ENCODE peak calls at places on chromosomes 5 and 9, in seven cellular contexts. D is fibroblast of mammary gland; S is CD8-positive, alpha-beta T cell; Y is cardiac fibroblast; K is Peyer's patch; T is IMR-90; R is ovary. V is an unnamed sample.

GRCh38 chr9:27247756-27248155 is 49.2 kb downstream of the EQTN start:
- DNase-seq in K (no peak), Y (peak), D (peak), R (no peak), S (no peak), T (peak), V (peak)

GRCh38 chr9:78599939-78600338 is 303.0 kb downstream of the PSAT1 start:
- DNase-seq in R (no peak), S (no peak), Y (no peak), T (peak), K (no peak), D (no peak), V (no peak)

GRCh38 chr9:101508203-101508602 is 25.4 kb upstream of the RNF20 start:
- DNase-seq in S (no peak), R (no peak), T (peak), K (no peak), D (peak), Y (peak), V (peak)

GRCh38 chr5:8981016-8981415 is 564.9 kb downstream of the SEMA5A start:
- DNase-seq in T (peak), S (no peak), R (no peak), K (no peak), D (peak), Y (peak), V (no peak)

GRCh38 chr9:27447036-27447700 is 76.9 kb upstream of the IFNK start:
- DNase-seq in K (no peak), T (no peak), R (no peak), D (no peak), S (no peak), Y (no peak), V (no peak)

GRCh38 chr5:170633235-170634041 is 129.6 kb downstream of the KCNIP1 start:
- DNase-seq in K (no peak), S (no peak), D (peak), T (peak), R (peak), Y (peak), V (peak)

GRCh38 chr9:120926397-120926928 is at the start of gene TRAF1:
- DNase-seq in S (no peak), R (no peak), Y (no peak), T (peak), K (no peak), D (no peak), V (no peak)

GRCh38 chr5:146329697-146330096 is 8.9 kb upstream of the POU4F3 start:
- DNase-seq in R (no peak), K (no peak), S (no peak), D (no peak), Y (no peak), T (no peak), V (no peak)

GRCh38 chr5:93117753-93118531 is 463.1 kb downstream of the NR2F1-AS1 start:
- DNase-seq in Y (peak), K (no peak), T (peak), S (no peak), D (peak), R (no peak), V (no peak)

GRCh38 chr5:107555425-107556090 is 115.2 kb downstream of the EFNA5 start:
- DNase-seq in D (no peak), Y (peak), S (no peak), T (peak), R (no peak), K (no peak), V (peak)

GRCh38 chr9:113599647-113600476 is 136.3 kb downstream of the RGS3 start:
- DNase-seq in D (peak), S (no peak), R (no peak), K (peak), T (peak), Y (peak), V (peak)

GRCh38 chr5:113526421-113526820 is 12.9 kb downstream of the YTHDC2 start:
- DNase-seq in Y (peak), S (no peak), R (no peak), T (no peak), D (no peak), K (no peak), V (no peak)

GRCh38 chr9:113538131-113538530 is 74.6 kb downstream of the RGS3 start:
- DNase-seq in K (no peak), Y (no peak), T (no peak), R (no peak), S (no peak), D (no peak), V (no peak)

GRCh38 chr5:158135682-158136176 is 276.8 kb upstream of the CLINT1 start:
- DNase-seq in D (peak), R (no peak), T (no peak), K (no peak), Y (no peak), S (no peak), V (no peak)

GRCh38 chr9:124270504-124271335 is 13.0 kb downstream of the NEK6 start:
- DNase-seq in R (no peak), T (no peak), S (no peak), D (no peak), Y (no peak), K (peak), V (no peak)

GRCh38 chr5:154077692-154078091 is 38.9 kb downstream of the MFAP3 start:
- DNase-seq in T (peak), R (no peak), K (no peak), S (no peak), Y (peak), D (peak), V (peak)

GRCh38 chr9:115204827-115205506 is 87.0 kb upstream of the TNC start:
- DNase-seq in K (no peak), R (no peak), Y (peak), D (peak), S (no peak), T (peak), V (peak)

GRCh38 chr5:39570418-39571027 is 145.7 kb upstream of the DAB2 start:
- DNase-seq in S (no peak), K (no peak), D (peak), T (peak), R (no peak), Y (peak), V (peak)
- TF ChIP-seq CTCF in S (peak), K (peak), D (peak), T (peak), R (peak), Y (peak), V (peak)

GRCh38 chr5:141780952-141781730 is 97.1 kb downstream of the PCDH1 start:
- DNase-seq in Y (no peak), S (no peak), T (no peak), D (no peak), K (no peak), R (no peak), V (no peak)
- H3K4me3 ChIP-seq in Y (no peak), S (no peak), T (no peak), D (no peak), K (no peak), R (no peak), V (no peak)

GRCh38 chr9:23088932-23089364 is 642.3 kb downstream of the DMRTA1 start:
- DNase-seq in S (no peak), Y (no peak), D (no peak), K (no peak), R (no peak), T (no peak), V (peak)
- TF ChIP-seq CTCF in S (no peak), Y (no peak), D (no peak), K (no peak), R (no peak), T (peak), V (peak)

GRCh38 chr5:58258984-58259684 is 200.8 kb downstream of the PLK2 start:
- DNase-seq in S (no peak), K (no peak), Y (no peak), R (no peak), T (no peak), D (no peak), V (no peak)
- H3K4me3 ChIP-seq in S (no peak), K (no peak), Y (peak), R (no peak), T (no peak), D (no peak), V (no peak)

DNA sequence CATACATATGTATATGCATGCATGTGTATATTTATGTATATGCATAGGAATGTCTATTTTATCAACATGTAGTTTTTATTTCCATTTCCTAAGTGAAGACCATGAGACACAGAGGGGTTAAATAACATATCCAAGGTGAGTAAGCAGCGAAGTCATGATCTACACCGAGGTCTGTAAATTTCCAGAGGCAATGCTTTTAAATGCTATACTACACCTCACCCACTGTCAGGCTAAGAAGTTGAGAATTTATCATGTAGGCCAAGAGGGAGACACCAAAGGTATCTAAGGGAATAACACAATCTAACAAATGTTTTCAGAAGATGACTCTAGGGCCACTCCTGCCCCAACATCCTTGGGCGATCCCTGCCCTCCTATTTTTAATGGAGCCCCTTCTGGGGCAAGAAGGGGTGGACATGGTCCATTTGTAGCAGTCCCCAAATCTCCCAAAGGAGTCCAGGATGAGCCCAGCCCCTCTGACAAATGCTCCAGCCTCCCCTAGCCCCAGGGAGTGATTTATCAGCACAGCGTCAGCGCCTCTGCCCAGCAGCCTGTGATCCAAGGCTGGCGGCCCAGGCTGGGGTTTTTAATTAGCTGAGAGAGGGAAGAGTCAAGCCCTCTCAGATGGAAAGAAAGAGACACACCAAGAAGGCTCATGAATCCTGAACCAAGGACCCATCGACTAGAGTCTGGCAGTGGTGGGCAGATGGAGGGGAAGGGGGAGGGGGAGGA is 339.9 kb downstream of the ASTN2 start:
- DNase-seq in Y (no peak), D (no peak), T (no peak), R (no peak), S (no peak), K (no peak), V (no peak)
- TF ChIP-seq CTCF in Y (no peak), D (no peak), T (no peak), R (no peak), S (no peak), K (no peak), V (no peak)

GRCh38 chr9:133477461-133477860 is 1.4 kb downstream of the SLC2A6 start:
- DNase-seq in S (no peak), D (no peak), K (no peak), R (no peak), T (no peak), Y (no peak), V (no peak)
- H3K4me3 ChIP-seq in S (no peak), D (no peak), K (peak), R (no peak), T (no peak), Y (peak), V (no peak)

V was measured in AG10803.